ENCODE peak calls at places on chromosomes 13 and 19, in four cellular contexts. K is left cardiac atrium, B is epithelial cell of esophagus, Z is WTC11. X is an unnamed sample.

GRCh38 chr19:41912899-41913475 is 15.3 kb downstream of the ERFL start:
- DNase-seq in K (no peak), B (no peak), Z (peak), X (no peak)

GRCh38 chr19:5624154-5624663 is 1.3 kb downstream of the SAFB start:
- DNase-seq in K (peak), B (peak), Z (no peak), X (peak)

GRCh38 chr19:58084596-58085347 is 13.3 kb downstream of the ZSCAN18 start:
- DNase-seq in K (no peak), B (no peak), Z (no peak), X (no peak)

GRCh38 chr19:7931221-7932061 is 5.5 kb upstream of the CTXN1 start:
- DNase-seq in K (peak), B (no peak), Z (no peak), X (peak)

GRCh38 chr13:29594710-29595379 is 643 bp downstream of the SLC7A1 start:
- DNase-seq in K (peak), B (peak), Z (no peak), X (peak)

GRCh38 chr19:57263244-57263643 is 17.0 kb upstream of the ZNF460 start:
- DNase-seq in K (no peak), B (no peak), Z (no peak), X (no peak)

GRCh38 chr19:40578442-40578908 is 1.8 kb downstream of the SHKBP1 start:
- DNase-seq in K (no peak), B (no peak), Z (peak), X (no peak)

GRCh38 chr19:9836021-9836420 is 903 bp downstream of the PIN1 start:
- DNase-seq in K (no peak), B (peak), Z (no peak), X (no peak)

GRCh38 chr19:10180459-10180858 is 14.3 kb downstream of the DNMT1 start:
- DNase-seq in K (no peak), B (no peak), Z (no peak), X (no peak)

GRCh38 chr13:25752957-25753540 is 298.8 kb downstream of the SHISA2 start:
- DNase-seq in K (peak), B (peak), Z (no peak), X (peak)

GRCh38 chr19:34468400-34468799 is 13.2 kb upstream of the WTIP start:
- DNase-seq in K (no peak), B (no peak), Z (no peak), X (no peak)

GRCh38 chr19:15464394-15465385 is at the start of gene RASAL3:
- DNase-seq in K (no peak), B (no peak), Z (no peak), X (no peak)

GRCh38 chr19:33515921-33516320 is 5.7 kb downstream of the PEPD start:
- DNase-seq in K (no peak), B (no peak), Z (no peak), X (no peak)

GRCh38 chr19:17719730-17720486 is 628 bp downstream of the MAP1S start:
- DNase-seq in K (no peak), B (peak), Z (no peak), X (no peak)

GRCh38 chr19:40613669-40614594 is 12.8 kb downstream of the LTBP4 start:
- DNase-seq in K (peak), B (peak), Z (peak), X (peak)

GRCh38 chr13:33633701-33634525 is 184.0 kb upstream of the RFC3 start:
- DNase-seq in K (no peak), B (peak), Z (no peak), X (no peak)

X was measured in left ventricle myocardium superior.